ENCODE peak calls at places on chromosomes 11 and 22, in six cellular contexts. F, Z, K, R, D and X are unnamed samples.

GRCh38 chr11:133339495-133340140 is 192.7 kb downstream of the OPCML start:
- DNase-seq in F (no peak), Z (no peak), K (no peak), R (no peak), D (no peak), X (no peak)

GRCh38 chr22:33923660-33924246 is 3.5 kb upstream of the LARGE1 start:
- DNase-seq in F (peak), Z (peak), K (peak), R (no peak), D (peak), X (peak)

GRCh38 chr11:61949169-61950034 is 749 bp upstream of the BEST1 start:
- DNase-seq in F (peak), Z (peak), K (peak), R (no peak), D (peak), X (peak)

GRCh38 chr11:75697906-75698563 is 19.6 kb upstream of the MOGAT2 start:
- DNase-seq in F (no peak), Z (no peak), K (no peak), R (no peak), D (no peak), X (no peak)

GRCh38 chr11:46315033-46315738 is 32.1 kb upstream of the DGKZ start:
- DNase-seq in F (peak), Z (peak), K (peak), R (no peak), D (no peak), X (peak)

GRCh38 chr11:75083217-75083605 is 13.5 kb downstream of the OR2AT4 start:
- DNase-seq in F (no peak), Z (no peak), K (no peak), R (no peak), D (no peak), X (no peak)

GRCh38 chr11:130653838-130654601 is 205.6 kb downstream of the ADAMTS15 start:
- DNase-seq in F (peak), Z (no peak), K (no peak), R (no peak), D (peak), X (peak)

GRCh38 chr11:28106351-28107043 is 1.5 kb downstream of the KIF18A start:
- DNase-seq in F (no peak), Z (no peak), K (no peak), R (no peak), D (no peak), X (no peak)

GRCh38 chr11:121582296-121582695 is 129.5 kb upstream of the SORL1-AS1 start:
- DNase-seq in F (no peak), Z (no peak), K (no peak), R (no peak), D (no peak), X (no peak)

GRCh38 chr11:875769-876301 is 33.2 kb downstream of the TSPAN4 start:
- DNase-seq in F (no peak), Z (no peak), K (no peak), R (no peak), D (no peak), X (no peak)

GRCh38 chr11:61959026-61959608 is 8.3 kb downstream of the FTH1 start:
- DNase-seq in F (no peak), Z (no peak), K (no peak), R (no peak), D (peak), X (no peak)

GRCh38 chr11:46315783-46316563 is 31.3 kb upstream of the DGKZ start:
- DNase-seq in F (peak), Z (no peak), K (no peak), R (no peak), D (no peak), X (no peak)

GRCh38 chr11:83521647-83522596 is 235.8 kb upstream of the CCDC90B start:
- DNase-seq in F (no peak), Z (peak), K (peak), R (no peak), D (no peak), X (no peak)

GRCh38 chr11:123083623-123084029 is 21.7 kb upstream of the HSPA8 start:
- DNase-seq in F (peak), Z (peak), K (peak), R (peak), D (peak), X (no peak)

GRCh38 chr11:90757851-90758494 is 535.1 kb upstream of the CHORDC1 start:
- DNase-seq in F (peak), Z (no peak), K (no peak), R (no peak), D (no peak), X (no peak)

GRCh38 chr11:43589601-43590250 is 90.8 kb upstream of the HSD17B12 start:
- DNase-seq in F (no peak), Z (no peak), K (no peak), R (no peak), D (no peak), X (no peak)

GRCh38 chr11:36775157-36775556 is 177.1 kb upstream of the RAG2 start:
- DNase-seq in F (no peak), Z (no peak), K (peak), R (no peak), D (no peak), X (no peak)

GRCh38 chr11:4960877-4961276 is 5.4 kb upstream of the OR51A2 start:
- DNase-seq in F (no peak), Z (no peak), K (no peak), R (no peak), D (no peak), X (no peak)

GRCh38 chr11:32094931-32095330 is 4.1 kb downstream of the RCN1 start:
- DNase-seq in F (no peak), Z (no peak), K (no peak), R (no peak), D (no peak), X (no peak)

GRCh38 chr11:110929129-110929528 is 216.9 kb upstream of the ARHGAP20 start:
- DNase-seq in F (no peak), Z (no peak), K (no peak), R (no peak), D (no peak), X (no peak)

GRCh38 chr11:119585038-119585666 is 143.8 kb downstream of the NECTIN1 start:
- DNase-seq in F (peak), Z (no peak), K (no peak), R (no peak), D (no peak), X (peak)

GRCh38 chr11:35139883-35140282 is 912 bp downstream of the CD44 start:
- DNase-seq in F (no peak), Z (no peak), K (no peak), R (no peak), D (peak), X (no peak)

GRCh38 chr11:33530824-33531223 is 169.8 kb downstream of the C11orf91 start:
- DNase-seq in F (no peak), Z (peak), K (peak), R (no peak), D (no peak), X (no peak)

GRCh38 chr11:130672911-130673310 is 224.5 kb downstream of the ADAMTS15 start:
- DNase-seq in F (no peak), Z (no peak), K (no peak), R (no peak), D (no peak), X (no peak)

GRCh38 chr11:116459233-116459632 is 313.6 kb downstream of the BUD13 start:
- DNase-seq in F (no peak), Z (no peak), K (no peak), R (no peak), D (no peak), X (peak)

GRCh38 chr11:107496011-107496410 is 38.4 kb upstream of the CWF19L2 start:
- DNase-seq in F (no peak), Z (peak), K (peak), R (no peak), D (no peak), X (no peak)

GRCh38 chr11:103800406-103801114 is 235.9 kb upstream of the DDI1 start:
- DNase-seq in F (no peak), Z (no peak), K (no peak), R (no peak), D (no peak), X (no peak)

GRCh38 chr11:41578421-41579047 is 119.1 kb upstream of the LRRC4C start:
- DNase-seq in F (no peak), Z (no peak), K (no peak), R (no peak), D (no peak), X (no peak)

GRCh38 chr11:12001152-12001551 is 7.3 kb downstream of the DKK3 start:
- DNase-seq in F (no peak), Z (no peak), K (no peak), R (no peak), D (no peak), X (no peak)

GRCh38 chr11:60657880-60658279 is 41.5 kb upstream of the MS4A8 start:
- DNase-seq in F (no peak), Z (no peak), K (no peak), R (no peak), D (no peak), X (no peak)

GRCh38 chr22:49296561-49296960 is 531.1 kb downstream of the BRD1 start:
- DNase-seq in F (no peak), Z (no peak), K (no peak), R (no peak), D (peak), X (no peak)

GRCh38 chr22:24950272-24950902 is 2.1 kb upstream of the KIAA1671 start:
- DNase-seq in F (peak), Z (peak), K (no peak), R (no peak), D (no peak), X (peak)

GRCh38 chr11:23509023-23509422 is 648.7 kb upstream of the CCDC179 start:
- DNase-seq in F (no peak), Z (peak), K (peak), R (no peak), D (no peak), X (no peak)

GRCh38 chr11:971092-971690 is 45.5 kb downstream of the AP2A2 start:
- DNase-seq in F (no peak), Z (no peak), K (no peak), R (no peak), D (no peak), X (no peak)

DNA sequence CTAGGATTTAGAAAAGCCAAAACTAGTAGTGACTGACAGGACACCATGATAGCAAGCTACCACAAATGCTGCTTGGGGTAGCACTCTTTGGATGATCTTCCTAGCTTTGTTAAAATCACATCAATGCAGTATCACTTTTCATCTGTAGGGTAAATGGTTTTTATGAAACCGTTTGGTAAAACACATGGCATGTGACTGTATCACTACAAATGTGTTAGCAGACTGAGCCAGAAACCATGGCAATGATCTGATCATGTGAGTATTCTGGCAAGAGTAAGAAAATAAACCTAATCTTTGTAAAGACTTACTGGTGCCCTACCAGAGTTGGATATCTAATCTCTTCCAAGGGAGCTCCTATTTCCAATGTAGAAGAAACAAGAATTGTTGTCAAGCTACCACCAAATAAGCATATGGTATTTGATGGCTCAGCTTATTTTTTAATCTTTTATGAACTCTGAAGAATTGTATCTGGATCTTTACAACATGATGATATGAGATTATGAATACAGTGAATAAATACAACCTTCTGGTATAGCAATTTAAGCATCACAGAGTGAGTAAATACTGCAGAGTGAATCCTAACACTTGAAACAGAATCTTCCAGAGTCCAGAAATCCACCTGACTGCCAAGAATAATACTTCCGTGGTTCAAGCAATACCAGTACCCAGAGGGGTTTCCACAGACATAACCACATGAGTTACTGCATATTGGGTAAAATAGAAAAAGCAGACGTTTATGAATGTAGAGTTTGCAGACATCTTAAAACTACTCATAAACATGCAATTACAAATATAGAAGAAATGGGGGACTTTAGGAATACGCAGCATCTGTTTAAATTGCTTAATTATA is 238.9 kb downstream of the TTC28 start:
- DNase-seq in F (no peak), Z (peak), K (peak), R (no peak), D (no peak), X (no peak)
- TF ChIP-seq CTCF in F (no peak), Z (no peak), K (peak), R (no peak), D (peak), X (no peak)

GRCh38 chr11:31045335-31045734 is 324.2 kb downstream of the DCDC1 start:
- DNase-seq in F (no peak), Z (no peak), K (no peak), R (no peak), D (no peak), X (no peak)
- TF ChIP-seq CTCF in F (no peak), Z (no peak), K (no peak), R (peak), D (no peak), X (peak)

GRCh38 chr11:47433157-47433556 is 6.9 kb upstream of the PSMC3 start:
- DNase-seq in F (no peak), Z (no peak), K (peak), R (no peak), D (no peak), X (no peak)
- TF ChIP-seq CTCF in F (no peak), Z (no peak), K (no peak), R (no peak), D (no peak), X (no peak)

DNA sequence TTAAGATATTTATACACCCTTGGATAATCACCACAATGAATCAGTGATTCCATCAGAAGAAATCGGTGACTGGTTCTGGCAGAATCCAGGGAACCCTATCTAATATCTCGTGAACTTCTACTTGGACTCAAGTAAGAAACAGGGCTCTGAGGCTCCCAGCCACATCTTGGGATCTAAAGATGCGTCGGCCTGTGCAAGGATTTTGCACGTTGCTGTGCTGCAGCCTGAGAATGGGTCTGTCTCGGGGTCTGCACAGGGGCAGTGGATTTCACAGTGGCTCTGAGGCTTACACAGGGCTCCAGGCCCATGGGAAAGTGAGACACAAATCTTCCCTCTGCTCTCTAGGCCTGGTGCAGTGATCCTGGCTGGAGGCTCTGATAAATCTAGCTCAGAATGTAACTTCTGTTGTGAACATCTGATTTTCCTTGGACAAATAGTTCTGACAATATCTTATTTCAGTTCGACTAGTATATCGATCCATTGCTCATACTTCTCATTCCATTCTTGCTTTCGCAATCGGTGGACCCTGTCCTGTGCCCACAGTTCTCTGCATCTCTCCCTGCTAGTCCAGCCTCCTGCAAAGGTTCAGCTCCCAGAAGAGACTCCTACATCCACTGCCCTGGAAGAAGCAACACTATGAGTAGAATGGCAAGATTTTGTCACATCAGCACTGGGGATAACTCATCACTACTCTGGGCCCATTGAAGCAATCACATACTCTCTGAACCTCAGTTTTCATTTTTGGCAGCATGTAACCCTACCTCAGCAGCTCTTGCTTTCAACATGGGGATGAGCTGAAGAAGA is 105.5 kb upstream of the TOP3B start:
- DNase-seq in F (peak), Z (no peak), K (no peak), R (no peak), D (no peak), X (no peak)
- TF ChIP-seq CTCF in F (no peak), Z (no peak), K (no peak), R (no peak), D (no peak), X (no peak)

GRCh38 chr11:19368726-19369364 is 128.1 kb upstream of the E2F8 start:
- DNase-seq in F (no peak), Z (no peak), K (peak), R (no peak), D (no peak), X (no peak)

GRCh38 chr11:19370100-19370861 is 129.5 kb upstream of the E2F8 start:
- DNase-seq in F (peak), Z (peak), K (no peak), R (peak), D (peak), X (no peak)

GRCh38 chr11:19367051-19367709 is 126.4 kb upstream of the E2F8 start:
- DNase-seq in F (no peak), Z (peak), K (peak), R (no peak), D (no peak), X (no peak)

DNA sequence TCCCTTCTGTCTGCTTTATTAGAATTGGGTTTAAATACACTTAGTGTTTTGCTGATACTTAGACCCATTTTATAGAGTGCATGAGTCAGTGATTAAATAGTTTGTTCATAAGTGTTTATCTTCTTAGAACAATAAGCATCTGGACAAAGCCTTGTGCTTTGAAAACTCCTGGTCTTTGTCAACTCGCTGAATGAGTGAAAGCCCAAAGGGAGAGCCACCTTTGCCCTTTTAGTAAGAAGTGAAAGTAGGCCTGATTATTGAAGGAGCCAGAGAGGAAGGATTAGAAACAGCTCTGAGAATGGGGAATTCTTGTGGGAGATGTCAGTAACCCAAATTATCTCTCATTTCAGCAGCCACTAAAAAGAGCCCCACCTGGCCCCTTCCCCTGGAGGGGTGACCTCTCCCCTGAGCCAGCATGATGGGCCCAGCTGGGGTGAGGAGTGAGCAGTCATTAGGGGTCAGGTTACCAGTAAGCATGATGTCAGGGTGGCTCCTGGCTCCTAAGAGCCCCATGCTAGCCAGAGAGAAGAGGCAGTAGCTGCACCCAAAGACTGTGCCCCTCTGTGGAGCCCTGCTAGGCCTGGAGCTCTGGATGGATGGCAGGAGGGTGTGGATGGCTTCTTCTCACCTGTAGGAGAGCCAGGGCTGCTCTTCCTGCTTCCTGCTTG is 125.1 kb upstream of the E2F8 start:
- DNase-seq in F (no peak), Z (no peak), K (no peak), R (no peak), D (no peak), X (no peak)
- TF ChIP-seq CTCF in F (no peak), Z (no peak), K (no peak), R (no peak), D (no peak), X (no peak)

GRCh38 chr11:63504933-63505586 is 824 bp upstream of the LGALS12 start:
- DNase-seq in F (no peak), Z (no peak), K (no peak), R (no peak), D (peak), X (no peak)

GRCh38 chr11:63508745-63509144 is 2.9 kb downstream of the LGALS12 start:
- DNase-seq in F (no peak), Z (no peak), K (no peak), R (no peak), D (no peak), X (no peak)

GRCh38 chr11:63505857-63506528 is at the start of gene LGALS12:
- DNase-seq in F (no peak), Z (no peak), K (no peak), R (no peak), D (no peak), X (no peak)

GRCh38 chr11:63510360-63511130 is 4.7 kb downstream of the LGALS12 start:
- DNase-seq in F (no peak), Z (no peak), K (no peak), R (no peak), D (peak), X (no peak)

DNA sequence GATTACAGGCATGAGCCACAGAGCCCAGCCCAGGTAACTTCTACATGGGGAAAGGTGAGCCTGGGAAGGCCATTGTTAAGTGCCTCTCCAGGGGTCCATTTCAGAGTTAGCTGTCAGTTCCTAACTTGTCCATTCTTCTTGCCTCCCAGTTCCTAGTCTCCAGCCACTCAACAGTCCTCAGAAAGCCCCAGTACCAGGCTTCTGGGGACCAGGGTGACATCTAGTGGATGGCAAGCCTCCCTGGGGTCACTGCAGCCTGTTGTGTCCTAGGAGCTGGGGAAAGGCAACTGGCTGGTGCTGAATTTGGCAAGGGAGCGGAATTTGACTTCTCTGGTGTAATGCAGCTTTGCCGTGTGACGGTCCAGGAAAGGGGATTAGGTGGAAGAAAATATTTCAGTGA is 2.1 kb downstream of the LGALS12 start:
- DNase-seq in F (peak), Z (no peak), K (peak), R (no peak), D (no peak), X (peak)
- TF ChIP-seq CTCF in F (peak), Z (peak), K (peak), R (no peak), D (peak), X (peak)

DNA sequence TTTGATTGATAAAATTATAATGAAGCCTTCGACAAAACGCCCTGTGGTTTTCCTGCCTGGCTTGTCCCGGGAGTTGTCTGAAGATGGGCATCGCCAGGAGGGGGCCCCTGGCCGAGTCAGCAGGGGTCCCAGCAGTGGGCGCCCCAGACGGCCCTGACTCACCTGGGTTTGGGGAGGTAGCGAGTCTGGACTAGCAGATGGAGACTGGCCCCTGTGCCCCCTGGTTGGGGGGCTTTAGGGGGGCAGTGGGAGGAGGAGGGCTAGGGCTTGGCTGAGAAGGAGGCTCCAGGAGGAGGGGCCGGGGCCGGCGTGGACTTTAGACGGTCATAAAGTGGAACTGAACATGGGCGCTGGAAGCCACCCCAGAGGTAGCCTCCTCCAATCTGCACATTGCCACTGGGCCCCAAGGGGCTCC is 410 bp upstream of the LIF start:
- DNase-seq in F (peak), Z (no peak), K (no peak), R (no peak), D (no peak), X (no peak)
- TF ChIP-seq CTCF in F (no peak), Z (peak), K (no peak), R (no peak), D (no peak), X (no peak)

GRCh38 chr22:46390652-46391301 is 55.3 kb downstream of the TRMU start:
- DNase-seq in F (peak), Z (peak), K (no peak), R (no peak), D (peak), X (no peak)
- TF ChIP-seq CTCF in F (peak), Z (peak), K (no peak), R (peak), D (peak), X (no peak)